ENCODE peak calls at places on chromosomes 1 and 21, in seven cellular contexts. Y is body of pancreas, E is cardiac muscle cell, P is heart right ventricle, F is GM12865, M is stomach, D is foreskin fibroblast. B is an unnamed sample.

GRCh38 chr1:92749024-92749634 is 35.8 kb downstream of the EVI5 start:
- DNase-seq in Y (peak; percentile 67), E (peak; percentile 47), P (no peak), F (peak; percentile 78), M (peak; percentile 39), D (peak; percentile 58), B (no peak)

GRCh38 chr21:41957991-41958766 is 4.4 kb upstream of the C2CD2 start:
- DNase-seq in Y (peak; percentile 73), E (peak; percentile 39), P (peak; percentile 72), F (no peak), M (peak; percentile 61), D (peak; percentile 92), B (peak; percentile 87)

GRCh38 chr1:167278497-167278896 is 57.8 kb downstream of the POU2F1 start:
- DNase-seq in Y (no peak), E (no peak), P (no peak), F (no peak), M (no peak), D (no peak), B (no peak)

GRCh38 chr21:41166947-41167346 is 1.0 kb upstream of the BACE2 start:
- DNase-seq in Y (peak; percentile 15), E (no peak), P (peak; percentile 31), F (no peak), M (no peak), D (no peak), B (peak; percentile 67)

GRCh38 chr1:192877283-192877886 is 68.5 kb downstream of the RGS2 start:
- DNase-seq in Y (peak; percentile 32), E (no peak), P (no peak), F (peak; percentile 10), M (no peak), D (no peak), B (no peak)

GRCh38 chr1:68254667-68255226 is 22.4 kb upstream of the WLS start:
- DNase-seq in Y (no peak), E (no peak), P (no peak), F (no peak), M (no peak), D (no peak), B (no peak)

GRCh38 chr1:208807446-208808117 is 563.4 kb upstream of the PLXNA2 start:
- DNase-seq in Y (no peak), E (no peak), P (no peak), F (no peak), M (no peak), D (no peak), B (no peak)

GRCh38 chr1:15196807-15197530 is 43.4 kb downstream of the TMEM51 start:
- DNase-seq in Y (peak; percentile 76), E (peak; percentile 49), P (no peak), F (no peak), M (peak; percentile 79), D (no peak), B (peak; percentile 68)

GRCh38 chr1:103162360-103162759 is 54.0 kb upstream of the COL11A1 start:
- DNase-seq in Y (no peak), E (no peak), P (no peak), F (peak; percentile 1), M (no peak), D (no peak), B (no peak)

GRCh38 chr1:81559662-81560350 is 240.9 kb upstream of the ADGRL2 start:
- DNase-seq in Y (no peak), E (no peak), P (no peak), F (no peak), M (no peak), D (no peak), B (no peak)

GRCh38 chr1:58768971-58769808 is 14.7 kb downstream of the JUN start:
- DNase-seq in Y (peak; percentile 77), E (peak; percentile 77), P (peak; percentile 85), F (peak; percentile 29), M (peak; percentile 85), D (peak; percentile 64), B (peak; percentile 95)

GRCh38 chr21:36127250-36127904 is 7.5 kb upstream of the CBR3 start:
- DNase-seq in Y (no peak), E (no peak), P (no peak), F (no peak), M (peak; percentile 19), D (no peak), B (no peak)

GRCh38 chr1:93021539-93022134 is 57.4 kb upstream of the MTF2 start:
- DNase-seq in Y (peak; percentile 26), E (peak; percentile 32), P (no peak), F (peak; percentile 70), M (no peak), D (no peak), B (no peak)

GRCh38 chr1:30320581-30320890 is 402.8 kb downstream of the MATN1 start:
- DNase-seq in Y (no peak), E (no peak), P (no peak), F (no peak), M (no peak), D (no peak), B (no peak)

GRCh38 chr1:46539968-46540367 is 11.5 kb downstream of the KNCN start:
- DNase-seq in Y (no peak), E (no peak), P (no peak), F (no peak), M (no peak), D (peak; percentile 70), B (no peak)

GRCh38 chr1:121538943-121539575 is 354.3 kb downstream of the SRGAP2C start:
- DNase-seq in Y (no peak), E (no peak), P (no peak), F (no peak), M (no peak), D (no peak), B (no peak)

GRCh38 chr1:110421159-110421777 is 13.8 kb upstream of the LAMTOR5 start:
- DNase-seq in Y (peak; percentile 17), E (no peak), P (no peak), F (no peak), M (no peak), D (peak; percentile 63), B (no peak)

GRCh38 chr1:18872071-18872611 is 12.7 kb upstream of the TAS1R2 start:
- DNase-seq in Y (no peak), E (no peak), P (no peak), F (no peak), M (no peak), D (no peak), B (no peak)

GRCh38 chr1:106793686-106794085 is 262.8 kb upstream of the PRMT6 start:
- DNase-seq in Y (no peak), E (no peak), P (no peak), F (no peak), M (no peak), D (no peak), B (no peak)

GRCh38 chr1:15271196-15271595 is 24.2 kb downstream of the FHAD1 start:
- DNase-seq in Y (no peak), E (no peak), P (no peak), F (no peak), M (no peak), D (no peak), B (no peak)

GRCh38 chr1:38608202-38608864 is 251.2 kb downstream of the RRAGC start:
- DNase-seq in Y (no peak), E (peak; percentile 70), P (peak; percentile 36), F (peak; percentile 45), M (no peak), D (no peak), B (no peak)
- H3K4me3 ChIP-seq in Y (no peak overlapping the region), E (no peak overlapping the region), P (no peak overlapping the region), F (no peak overlapping the region), M (no peak overlapping the region), D (no peak overlapping the region), B (no peak overlapping the region)

GRCh38 chr21:43572443-43572842 is 86.8 kb downstream of the HSF2BP start:
- DNase-seq in Y (no peak), E (no peak), P (no peak), F (no peak), M (no peak), D (no peak), B (no peak)
- H3K4me3 ChIP-seq in Y (no peak overlapping the region), E (no peak overlapping the region), P (no peak overlapping the region), F (no peak overlapping the region), M (no peak overlapping the region), D (no peak overlapping the region), B (no peak overlapping the region)

DNA sequence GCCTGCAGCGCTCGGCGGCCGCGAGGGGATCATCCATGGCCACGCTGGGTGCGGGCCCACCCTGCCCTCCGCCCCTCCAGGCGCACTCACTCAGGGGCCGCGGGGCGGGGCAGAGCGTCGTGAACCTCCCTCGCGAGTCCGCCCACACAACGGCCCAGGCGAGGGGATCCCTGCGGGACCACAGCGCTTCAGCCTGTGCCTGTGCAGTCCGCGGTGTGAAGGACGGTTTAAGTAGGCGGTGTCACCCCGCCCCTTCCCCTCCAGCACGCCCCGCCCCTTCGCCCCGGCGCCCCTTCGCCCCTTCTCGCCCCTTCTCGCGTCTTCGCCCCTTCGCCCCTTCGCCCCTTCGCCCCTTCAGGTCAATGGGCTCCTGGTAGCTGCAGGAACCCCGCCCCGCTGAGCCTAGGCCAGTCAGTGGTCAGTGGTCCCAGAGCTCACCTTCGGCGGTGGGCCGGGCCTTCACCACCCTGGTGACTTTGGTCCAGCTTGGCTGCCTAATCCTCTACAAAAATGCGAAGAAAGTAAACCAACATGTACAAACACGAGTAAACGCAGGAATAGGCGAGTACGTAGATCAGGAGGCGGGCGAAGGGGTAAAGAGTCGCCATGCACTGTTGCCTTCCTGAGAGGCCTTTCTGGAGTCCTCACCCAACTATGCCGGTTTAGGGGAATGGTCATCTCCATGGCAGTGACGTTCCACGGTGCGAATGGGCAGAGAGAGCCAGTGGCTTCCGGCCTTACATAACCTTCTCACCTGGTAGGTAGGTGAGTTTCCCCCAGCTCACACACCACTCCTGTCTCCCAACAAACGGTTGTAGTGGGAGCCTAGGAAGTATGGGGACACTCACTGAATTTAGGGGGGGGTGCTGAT is 19.6 kb upstream of the DMRTB1 start:
- DNase-seq in Y (no peak), E (no peak), P (no peak), F (no peak), M (no peak), D (no peak), B (no peak)
- H3K4me3 ChIP-seq in Y (no peak overlapping the region), E (no peak overlapping the region), P (no peak overlapping the region), F (no peak overlapping the region), M (no peak overlapping the region), D (no peak overlapping the region), B (no peak overlapping the region)

GRCh38 chr1:78519446-78519845 is 28.7 kb downstream of the PTGFR start:
- DNase-seq in Y (no peak), E (no peak), P (no peak), F (no peak), M (no peak), D (peak; percentile 40), B (no peak)

GRCh38 chr1:78520843-78521242 is 30.1 kb downstream of the PTGFR start:
- DNase-seq in Y (no peak), E (no peak), P (no peak), F (no peak), M (no peak), D (no peak), B (no peak)

GRCh38 chr1:78520216-78520615 is 29.4 kb downstream of the PTGFR start:
- DNase-seq in Y (no peak), E (no peak), P (no peak), F (no peak), M (no peak), D (no peak), B (no peak)

GRCh38 chr1:78526496-78526895 is 35.7 kb downstream of the PTGFR start:
- DNase-seq in Y (no peak), E (no peak), P (no peak), F (no peak), M (no peak), D (no peak), B (no peak)

GRCh38 chr1:78522136-78522535 is 31.4 kb downstream of the PTGFR start:
- DNase-seq in Y (no peak), E (no peak), P (no peak), F (no peak), M (no peak), D (no peak), B (no peak)
- H3K4me3 ChIP-seq in Y (no peak overlapping the region), E (no peak overlapping the region), P (no peak overlapping the region), F (no peak overlapping the region), M (no peak overlapping the region), D (no peak overlapping the region), B (no peak overlapping the region)